ENCODE peak calls at places on chromosome 15, in five cellular contexts. S, G, L, R and D are unnamed samples.
A peak's percentile ranks its signal among the peaks of the same experiment; 100 is the strongest.

GRCh38 chr15:101276501-101277037 is 716 bp downstream of the SELENOS start:
- DNase-seq in G (no peak), R (no peak), S (peak; percentile 60), L (no peak), D (no peak)

GRCh38 chr15:47727137-47727536 is 9.8 kb downstream of the SEMA6D start:
- DNase-seq in L (no peak), S (no peak), R (no peak), G (no peak), D (no peak)

GRCh38 chr15:58332676-58333400 is 99.0 kb upstream of the LIPC start:
- DNase-seq in R (no peak), S (peak; percentile 41), G (no peak), L (no peak), D (no peak)

GRCh38 chr15:26974120-26974780 is 3.3 kb downstream of the GABRG3 start:
- DNase-seq in G (no peak), L (no peak), R (no peak), S (peak; percentile 21), D (no peak)

GRCh38 chr15:58065445-58066041 is at the start of gene ALDH1A2:
- DNase-seq in L (peak; percentile 75), S (no peak), G (peak; percentile 18), R (no peak), D (no peak)

GRCh38 chr15:82079736-82080135 is 33.9 kb upstream of the MEX3B start:
- DNase-seq in G (no peak), R (no peak), S (no peak), L (no peak), D (no peak)

GRCh38 chr15:79170256-79170664 is 79.7 kb upstream of the RASGRF1 start:
- DNase-seq in L (peak; percentile 63), G (no peak), R (no peak), S (peak; percentile 18), D (no peak)

GRCh38 chr15:52567886-52568568 is 803 bp downstream of the ARPP19 start:
- DNase-seq in G (peak; percentile 51), L (no peak), S (no peak), R (peak; percentile 51), D (no peak)